ENCODE peak calls at places on chromosomes 5 and 9, in four cellular contexts. P is Panc1, L is HepG2, X is K562. T is an unnamed sample.
A peak's percentile ranks its signal among the peaks of the same experiment; 100 is the strongest.

GRCh38 chr5:15263942-15264341 is 236.0 kb upstream of the FBXL7 start:
- DNase-seq in P (no peak), L (no peak), X (no peak), T (no peak)

GRCh38 chr5:150034677-150035076 is 34.1 kb downstream of the HMGXB3 start:
- DNase-seq in P (no peak), L (no peak), X (no peak), T (no peak)

GRCh38 chr5:132365213-132365612 is 4.3 kb upstream of the SLC22A5 start:
- DNase-seq in P (no peak), L (peak; percentile 54), X (peak; percentile 56), T (peak; percentile 59)

GRCh38 chr5:178350361-178351220 is 118.0 kb upstream of the PHYKPL start:
- DNase-seq in P (no peak), L (no peak), X (no peak), T (no peak)

GRCh38 chr5:55035480-55035879 is 11.4 kb downstream of the GZMK start:
- DNase-seq in P (no peak), L (no peak), X (no peak), T (no peak)

GRCh38 chr9:89252910-89253309 is 58.1 kb upstream of the CKS2 start:
- DNase-seq in P (no peak), L (no peak), X (no peak), T (no peak)

GRCh38 chr5:174571662-174572397 is 152.6 kb upstream of the MSX2 start:
- DNase-seq in P (peak; percentile 76), L (peak; percentile 28), X (no peak), T (peak; percentile 88)

GRCh38 chr5:99032234-99033013 is 103.6 kb upstream of the CHD1 start:
- DNase-seq in P (peak; percentile 66), L (peak; percentile 74), X (peak; percentile 35), T (peak; percentile 56)

GRCh38 chr9:77989437-77989836 is 42.2 kb downstream of the GNAQ start:
- DNase-seq in P (no peak), L (no peak), X (no peak), T (no peak)

GRCh38 chr5:2719332-2719731 is 32.1 kb downstream of the IRX2 start:
- DNase-seq in P (no peak), L (no peak), X (no peak), T (no peak)

GRCh38 chr5:146041180-146041789 is 64.1 kb downstream of the PLAC8L1 start:
- DNase-seq in P (no peak), L (no peak), X (no peak), T (no peak)
- TF ChIP-seq TCF7L2 in P (no peak), L (no peak), X (no peak), T (no peak)

GRCh38 chr5:170397059-170397458 is 7.9 kb upstream of the KCNMB1 start:
- DNase-seq in P (no peak), L (no peak), X (no peak), T (no peak)

GRCh38 chr5:170390472-170390871 is 1.3 kb upstream of the KCNMB1 start:
- DNase-seq in P (no peak), L (no peak), X (no peak), T (no peak)

GRCh38 chr5:170393958-170394357 is 4.8 kb upstream of the KCNMB1 start:
- DNase-seq in P (no peak), L (no peak), X (no peak), T (no peak)

GRCh38 chr5:170389250-170389902 is at the start of gene KCNMB1:
- DNase-seq in P (no peak), L (no peak), X (no peak), T (no peak)

GRCh38 chr5:170393235-170393634 is 4.1 kb upstream of the KCNMB1 start:
- DNase-seq in P (no peak), L (no peak), X (no peak), T (no peak)
- TF ChIP-seq SIN3A in P (no peak), L (no peak), X (no peak), T (no peak)

DNA sequence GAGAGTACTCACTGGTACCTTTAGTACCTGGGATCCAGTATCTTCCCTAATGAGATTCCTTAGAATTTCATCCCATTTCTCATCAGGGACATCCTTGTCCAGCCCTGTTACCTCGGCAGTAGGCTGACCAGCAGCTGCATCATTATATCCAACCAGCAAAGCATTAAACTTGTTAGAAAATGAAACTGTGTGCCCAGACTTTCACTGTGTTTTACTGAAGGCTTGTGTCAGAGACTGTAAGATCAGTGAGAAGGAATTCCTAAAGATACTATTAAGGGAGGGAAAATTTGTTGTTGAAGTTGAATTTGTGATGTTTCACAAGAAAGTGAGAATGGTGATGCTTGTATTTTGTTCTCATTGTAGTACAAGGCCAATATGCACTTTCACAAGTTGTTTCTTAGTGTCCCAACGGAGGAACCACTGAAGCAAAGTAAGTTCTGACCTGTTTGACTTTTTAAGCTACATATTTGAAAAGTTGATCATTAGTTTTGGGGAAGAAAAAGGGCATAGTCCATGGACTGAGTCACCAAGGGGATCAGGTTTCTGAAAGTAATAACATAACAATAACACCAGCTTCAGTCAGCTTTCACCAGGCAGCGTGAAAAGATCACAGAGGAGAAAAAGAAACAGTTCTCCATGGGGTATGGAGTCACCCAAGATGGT is 48.8 kb downstream of the GRAMD2B start:
- DNase-seq in P (no peak), L (peak; percentile 78), X (no peak), T (no peak)
- TF ChIP-seq TCF7L2 in P (no peak), L (no peak), X (no peak), T (no peak)

GRCh38 chr5:81066102-81066501 is 105.9 kb downstream of the RASGRF2 start:
- DNase-seq in P (no peak), L (no peak), X (no peak), T (no peak)
- TF ChIP-seq SIN3A in P (no peak), L (no peak), X (no peak), T (no peak)

GRCh38 chr9:76321185-76321828 is 72.9 kb downstream of the RFK start:
- DNase-seq in P (no peak), L (no peak), X (no peak), T (no peak)
- TF ChIP-seq TCF7L2 in P (no peak), L (no peak), X (no peak), T (no peak)

DNA sequence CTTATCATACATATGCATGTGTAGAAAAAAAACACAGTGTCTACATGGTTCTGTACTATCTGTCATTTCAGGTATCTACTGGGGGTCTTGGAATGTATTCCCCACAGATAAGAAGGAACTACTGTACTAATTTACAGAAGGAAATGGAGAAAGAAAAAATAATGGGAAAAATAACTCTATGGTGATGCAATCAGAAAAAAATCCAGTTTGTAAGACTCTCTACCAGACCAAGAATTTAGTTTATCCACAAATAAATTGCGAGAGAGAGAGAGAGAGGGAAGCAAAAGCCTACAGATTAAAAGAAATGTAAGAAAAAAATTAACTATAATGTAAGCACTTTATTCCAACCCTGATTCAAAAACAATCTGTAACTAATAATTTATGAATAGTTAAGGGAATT is 708.6 kb upstream of the ZNF608 start:
- DNase-seq in P (no peak), L (no peak), X (no peak), T (no peak)
- TF ChIP-seq SIN3A in P (no peak), L (no peak), X (no peak), T (no peak)

DNA sequence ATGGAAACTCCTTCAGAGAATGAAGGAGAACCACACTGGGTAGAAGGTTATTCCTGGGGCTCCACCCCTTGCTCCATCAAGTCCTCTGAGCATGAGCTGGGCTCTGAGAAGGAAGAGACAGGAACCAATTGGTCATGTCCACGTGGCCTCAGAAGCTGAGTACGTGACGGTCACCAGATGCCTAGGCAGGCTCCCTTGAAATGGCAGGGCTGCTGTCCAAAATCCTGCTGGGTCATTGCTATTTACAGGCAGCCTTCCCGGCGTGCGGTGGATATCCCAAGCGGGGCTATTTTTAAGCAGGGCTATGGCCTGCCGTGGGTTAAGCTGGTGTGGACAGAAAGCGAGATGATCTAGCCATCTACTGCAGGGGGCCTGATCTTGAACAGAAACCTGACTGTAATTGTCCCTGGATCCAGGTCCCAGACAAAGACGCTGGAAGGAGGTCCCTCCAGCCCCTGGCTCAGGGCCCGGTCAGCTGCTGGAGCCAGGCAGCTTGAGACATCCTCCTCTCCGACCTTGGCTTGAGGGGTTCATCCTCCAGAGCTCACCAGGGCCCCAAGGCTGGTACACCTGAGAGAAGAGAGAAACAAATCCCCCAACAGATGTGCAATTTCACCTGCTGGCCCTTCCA is 558 bp upstream of the CKMT2 start:
- DNase-seq in P (no peak), L (peak; percentile 13), X (no peak), T (no peak)
- TF ChIP-seq TCF7L2 in P (no peak), L (no peak), X (no peak), T (no peak)